ENCODE peak calls at places on chromosomes 2 and 18, in six cellular contexts. R is foreskin fibroblast, X is HFF-Myc, C is body of pancreas, T is heart left ventricle, H is retinal pigment epithelial cell. J is an unnamed sample.

GRCh38 chr2:209878701-209879100 is 107.1 kb downstream of the UNC80 start:
- DNase-seq in R (no peak), H (no peak), T (no peak), X (no peak), C (no peak), J (no peak)

GRCh38 chr2:120768112-120769048 is 32.7 kb downstream of the GLI2 start:
- DNase-seq in X (no peak), R (no peak), H (no peak), T (no peak), C (no peak), J (no peak)

GRCh38 chr2:230713331-230714121 is 884 bp downstream of the CAB39 start:
- DNase-seq in H (no peak), R (peak), X (no peak), T (peak), C (peak), J (no peak)

GRCh38 chr2:163877316-163877715 is 141.5 kb upstream of the FIGN start:
- DNase-seq in R (no peak), X (no peak), C (no peak), H (peak), T (no peak), J (no peak)

GRCh38 chr2:71668326-71669057 is 215.1 kb downstream of the DYSF start:
- DNase-seq in T (no peak), H (no peak), C (no peak), R (no peak), X (no peak), J (no peak)

GRCh38 chr2:67015681-67016080 is 381.5 kb upstream of the ETAA1 start:
- DNase-seq in C (no peak), X (no peak), T (no peak), R (no peak), H (no peak), J (no peak)

GRCh38 chr2:227376911-227377396 is 2.2 kb downstream of the TM4SF20 start:
- DNase-seq in R (peak), H (peak), T (no peak), X (no peak), C (no peak), J (no peak)

GRCh38 chr2:150625300-150625699 is 137.8 kb upstream of the RND3 start:
- DNase-seq in X (no peak), H (no peak), R (peak), C (no peak), T (no peak), J (no peak)

GRCh38 chr18:12034241-12035100 is 53.2 kb downstream of the IMPA2 start:
- DNase-seq in H (no peak), C (no peak), X (no peak), T (peak), R (no peak), J (no peak)

GRCh38 chr2:22056621-22057132 is 932.9 kb downstream of the TDRD15 start:
- DNase-seq in X (no peak), H (no peak), C (no peak), T (no peak), R (no peak), J (no peak)
- TF ChIP-seq CTCF in X (no peak), H (no peak), C (no peak), T (no peak), R (no peak), J (no peak)

DNA sequence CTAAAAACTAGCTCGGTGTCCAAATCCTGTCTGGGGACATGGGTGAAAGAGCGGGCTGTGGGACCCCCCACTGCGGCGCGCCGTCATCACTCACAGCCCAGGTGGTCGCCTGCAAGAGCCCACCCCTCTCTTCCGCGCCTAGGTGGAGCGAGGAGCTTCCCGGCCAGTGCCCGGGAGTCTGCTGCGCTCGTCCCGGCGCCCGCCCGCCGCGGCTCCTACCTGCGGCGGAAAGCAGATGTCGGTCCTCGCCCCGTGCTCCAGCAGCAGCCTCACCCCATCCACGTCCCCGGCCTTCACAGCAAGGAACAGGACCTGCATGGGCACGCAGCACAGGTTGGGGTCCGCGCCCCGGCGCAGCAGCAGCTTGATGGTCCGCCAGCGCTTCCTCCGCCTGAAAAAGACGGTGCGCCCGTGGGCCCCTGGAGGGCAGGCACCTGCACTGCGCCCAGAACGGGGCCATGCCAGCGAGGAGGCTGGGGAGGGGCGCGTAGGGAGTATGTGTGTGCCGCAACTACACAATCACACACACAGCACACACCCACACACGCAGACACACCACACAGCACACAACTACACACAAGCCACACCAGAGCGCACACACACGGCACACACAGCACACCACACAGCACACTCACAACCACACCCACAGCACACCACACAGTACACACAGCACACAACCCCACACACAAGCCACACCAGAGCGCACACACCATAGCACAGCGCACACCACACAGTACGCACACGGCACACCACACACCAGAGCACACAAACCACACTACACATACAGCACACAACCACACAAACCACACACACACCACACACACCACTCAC is 37.4 kb downstream of the ANKMY1 start:
- DNase-seq in X (no peak), R (peak), T (no peak), C (no peak), H (no peak), J (no peak)
- TF ChIP-seq CTCF in X (no peak), R (no peak), T (no peak), C (no peak), H (no peak), J (no peak)

GRCh38 chr2:24971300-24971549 is 530 bp downstream of the DNAJC27 start:
- DNase-seq in C (no peak), T (no peak), X (no peak), R (no peak), H (no peak), J (no peak)

GRCh38 chr2:24970483-24971299 is 1.1 kb downstream of the DNAJC27 start:
- DNase-seq in H (no peak), T (no peak), X (no peak), C (no peak), R (peak), J (no peak)

GRCh38 chr2:24971550-24972314 is at the start of gene DNAJC27:
- DNase-seq in C (peak), H (peak), T (peak), X (peak), R (peak), J (peak)

GRCh38 chr2:24973812-24974211 is 2.1 kb upstream of the DNAJC27 start:
- DNase-seq in T (no peak), R (no peak), H (no peak), X (no peak), C (no peak), J (no peak)

DNA sequence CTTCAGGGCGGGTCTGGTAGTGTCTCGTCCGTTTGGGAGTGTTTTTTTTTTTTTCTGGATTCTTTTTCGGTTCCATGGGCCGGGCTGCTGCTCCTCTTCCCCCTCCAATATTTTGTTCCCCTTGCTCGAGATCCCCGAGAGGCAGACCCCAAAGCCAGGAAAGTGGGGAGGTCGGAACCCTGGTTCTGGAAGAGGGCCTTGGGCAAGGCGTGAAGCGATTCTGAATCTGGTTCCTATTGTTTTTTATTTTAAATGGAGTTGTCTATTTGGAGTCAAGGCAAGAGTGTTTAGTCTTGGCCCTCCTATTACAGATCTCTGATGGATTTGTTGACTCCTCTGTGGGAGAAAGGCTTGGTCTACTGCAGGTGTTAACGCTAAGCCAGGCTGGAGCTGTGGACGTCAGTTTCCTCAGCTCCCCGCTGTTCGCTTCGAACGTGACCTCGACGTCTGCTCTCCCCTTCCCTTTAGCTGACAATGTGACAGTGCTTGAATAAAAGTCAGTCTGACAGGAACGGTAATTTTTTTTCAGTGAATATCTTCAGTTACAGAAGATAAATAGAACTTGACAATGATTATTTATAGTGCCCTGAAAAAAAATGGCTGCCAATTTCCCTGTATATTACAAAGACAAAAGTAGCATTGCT is 682 bp upstream of the DNAJC27 start:
- DNase-seq in H (no peak), C (peak), R (peak), X (no peak), T (peak), J (no peak)
- TF ChIP-seq CTCF in H (no peak), C (no peak), R (no peak), X (no peak), T (no peak), J (no peak)

GRCh38 chr2:118764855-118765254 is 82.6 kb downstream of the EN1 start:
- DNase-seq in X (no peak), T (no peak), R (no peak), C (no peak), H (no peak), J (no peak)

GRCh38 chr2:118761791-118762190 is 85.7 kb downstream of the EN1 start:
- DNase-seq in C (no peak), R (no peak), T (no peak), H (no peak), X (no peak), J (no peak)

DNA sequence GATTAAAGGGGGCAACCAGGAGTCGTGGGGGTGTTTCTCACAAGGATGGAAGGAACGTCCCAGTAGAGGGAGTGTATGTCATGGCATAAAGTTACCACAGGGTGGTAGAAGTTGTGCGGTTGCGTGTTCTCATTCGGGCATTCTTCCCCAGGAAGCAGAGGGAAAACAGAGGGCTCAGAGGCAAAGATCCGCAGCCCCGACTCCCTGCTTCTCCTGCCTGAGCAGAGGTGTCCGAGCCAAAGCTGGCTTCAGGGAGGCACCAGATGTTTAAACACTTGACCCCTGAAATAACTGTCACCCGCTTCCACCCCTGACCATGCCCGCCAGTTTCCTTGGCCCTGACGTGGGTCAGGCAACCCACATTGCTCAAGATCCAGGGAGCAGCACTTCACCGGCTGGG is 83.7 kb downstream of the EN1 start:
- DNase-seq in T (no peak), C (no peak), X (no peak), H (no peak), R (peak), J (no peak)
- TF ChIP-seq CTCF in T (no peak), C (no peak), X (no peak), H (peak), R (peak), J (peak)

GRCh38 chr2:128717758-128718710 is 399.4 kb upstream of the HS6ST1 start:
- DNase-seq in H (no peak), C (no peak), T (no peak), R (no peak), X (no peak), J (no peak)

GRCh38 chr2:128715360-128715759 is 396.7 kb upstream of the HS6ST1 start:
- DNase-seq in H (no peak), T (no peak), X (no peak), C (no peak), R (no peak), J (no peak)

GRCh38 chr2:128714285-128714684 is 395.6 kb upstream of the HS6ST1 start:
- DNase-seq in X (no peak), C (no peak), R (no peak), T (peak), H (no peak), J (no peak)

GRCh38 chr2:128716371-128716770 is 397.7 kb upstream of the HS6ST1 start:
- DNase-seq in T (no peak), C (no peak), X (no peak), R (no peak), H (no peak), J (no peak)

GRCh38 chr2:128714861-128715312 is 396.2 kb upstream of the HS6ST1 start:
- DNase-seq in C (no peak), H (no peak), T (no peak), R (no peak), X (no peak), J (no peak)
- TF ChIP-seq CTCF in C (no peak), H (no peak), T (no peak), R (no peak), X (peak), J (no peak)

DNA sequence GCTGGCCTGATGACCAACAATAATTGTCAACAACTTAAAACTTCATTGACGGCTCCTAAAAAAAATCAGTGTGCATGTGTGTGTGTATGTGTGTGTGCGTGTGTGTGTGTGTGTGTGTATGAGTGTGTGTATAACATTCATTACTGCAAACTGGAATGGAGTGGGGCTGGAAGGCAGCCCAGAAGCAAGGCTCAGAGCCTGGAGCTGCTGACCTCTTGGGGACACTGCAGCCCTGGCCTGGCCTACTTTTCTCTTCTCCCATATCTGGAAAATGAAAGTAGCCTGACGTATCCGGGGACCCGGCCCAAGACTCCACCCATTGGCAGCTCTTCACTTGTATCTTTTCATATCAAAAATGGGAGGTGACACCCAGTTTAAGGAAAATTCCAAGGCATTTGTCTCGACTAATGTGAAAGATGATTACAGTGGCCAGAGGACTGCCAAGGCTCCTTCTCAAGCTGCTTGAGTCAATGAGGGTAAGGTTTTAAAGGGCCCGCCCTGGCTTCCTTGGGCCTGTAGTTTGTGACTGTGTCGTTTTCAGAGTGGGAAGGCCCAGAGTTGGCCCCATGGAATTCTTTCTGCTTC is 72.4 kb upstream of the IL1R1 start:
- DNase-seq in X (no peak), C (peak), T (peak), H (no peak), R (peak), J (peak)
- TF ChIP-seq CTCF in X (no peak), C (no peak), T (no peak), H (no peak), R (no peak), J (peak)

DNA sequence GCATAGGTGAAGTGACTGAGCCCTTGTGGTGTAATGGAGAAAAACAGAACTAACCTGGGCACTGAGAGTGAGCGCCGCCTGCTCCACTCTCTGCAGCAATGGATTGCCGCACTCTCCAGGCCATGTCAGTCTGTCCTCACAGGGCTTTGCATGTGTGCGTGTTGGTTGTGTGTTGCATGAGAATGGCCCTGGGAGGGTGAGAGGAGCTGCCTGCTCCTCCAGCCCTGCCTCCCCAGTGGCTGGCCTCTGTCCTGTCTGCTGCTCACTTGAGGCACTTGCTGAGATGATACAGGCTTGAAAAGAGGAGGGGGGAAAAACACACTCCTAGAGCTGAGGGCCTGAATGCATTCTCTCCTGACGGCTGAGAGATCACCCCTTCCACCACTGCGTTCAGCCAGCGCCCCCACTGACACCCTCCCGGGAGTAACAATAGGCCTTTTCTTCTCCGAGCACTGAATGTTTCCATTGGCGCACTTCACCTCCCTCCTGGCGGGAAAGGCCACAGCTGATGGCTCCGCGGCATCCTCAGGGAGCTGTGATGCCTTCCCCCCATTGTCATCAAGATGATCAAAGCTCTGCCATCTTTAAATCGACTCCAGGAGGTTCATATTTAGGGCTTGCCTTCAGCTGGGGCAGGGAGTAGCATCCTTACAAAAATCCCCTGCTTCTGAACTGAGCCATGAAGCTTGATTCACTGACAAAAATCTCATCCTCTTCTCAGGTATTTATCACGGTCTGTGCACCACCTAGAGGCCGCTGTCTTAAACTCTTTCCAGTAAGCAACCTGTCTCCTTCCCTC is 49.9 kb upstream of the DAPL1 start:
- DNase-seq in H (no peak), X (no peak), R (peak), C (peak), T (peak), J (peak)
- TF ChIP-seq CTCF in H (peak), X (peak), R (peak), C (no peak), T (peak), J (peak)

DNA sequence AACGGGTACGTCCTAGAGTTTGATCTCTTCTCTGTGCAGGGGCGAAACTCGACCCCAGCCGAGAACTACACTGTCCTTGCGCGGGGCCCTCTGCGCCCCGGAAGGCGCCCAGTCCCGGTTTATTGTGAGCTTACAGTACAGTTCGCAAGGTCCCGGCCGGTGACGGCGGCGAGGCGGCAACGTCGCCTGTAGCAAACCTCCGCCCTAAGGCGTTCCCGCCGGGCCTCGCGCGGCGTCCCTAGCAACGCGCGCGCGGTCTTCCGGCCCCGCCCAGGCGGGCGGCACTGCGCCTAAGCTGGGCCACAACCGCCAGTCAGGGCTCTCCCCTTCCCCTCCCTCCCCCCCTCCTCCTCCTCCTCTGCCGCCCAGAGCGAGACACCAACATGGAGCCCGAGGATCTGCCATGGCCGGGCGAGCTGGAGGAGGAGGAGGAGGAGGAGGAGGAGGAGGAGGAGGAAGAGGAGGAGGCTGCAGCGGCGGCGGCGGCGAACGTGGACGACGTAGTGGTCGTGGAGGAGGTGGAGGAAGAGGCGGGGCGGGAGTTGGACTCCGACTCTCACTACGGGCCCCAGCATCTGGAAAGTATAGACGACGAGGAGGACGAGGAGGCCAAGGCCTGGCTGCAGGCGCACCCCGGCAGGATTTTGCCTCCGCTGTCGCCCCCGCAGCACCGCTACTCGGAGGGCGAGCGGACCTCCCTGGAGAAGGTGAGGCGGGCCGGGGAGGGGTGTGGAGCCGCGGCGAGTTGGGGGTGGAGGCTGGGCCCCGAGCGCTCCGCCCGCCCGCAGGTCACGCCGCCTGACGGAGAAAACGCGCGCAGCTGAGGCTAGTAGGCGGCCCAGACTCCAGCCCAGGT is at the start of gene ALMS1:
- DNase-seq in R (peak), C (peak), T (peak), X (peak), H (peak), J (peak)
- TF ChIP-seq CTCF in R (peak), C (no peak), T (peak), X (no peak), H (peak), J (peak)

GRCh38 chr2:177448031-177448430 is 55.5 kb downstream of the AGPS start:
- DNase-seq in C (no peak), T (no peak), X (no peak), R (no peak), H (no peak), J (no peak)

GRCh38 chr2:177445223-177445622 is 52.6 kb downstream of the AGPS start:
- DNase-seq in H (no peak), X (no peak), T (no peak), R (no peak), C (no peak), J (no peak)

DNA sequence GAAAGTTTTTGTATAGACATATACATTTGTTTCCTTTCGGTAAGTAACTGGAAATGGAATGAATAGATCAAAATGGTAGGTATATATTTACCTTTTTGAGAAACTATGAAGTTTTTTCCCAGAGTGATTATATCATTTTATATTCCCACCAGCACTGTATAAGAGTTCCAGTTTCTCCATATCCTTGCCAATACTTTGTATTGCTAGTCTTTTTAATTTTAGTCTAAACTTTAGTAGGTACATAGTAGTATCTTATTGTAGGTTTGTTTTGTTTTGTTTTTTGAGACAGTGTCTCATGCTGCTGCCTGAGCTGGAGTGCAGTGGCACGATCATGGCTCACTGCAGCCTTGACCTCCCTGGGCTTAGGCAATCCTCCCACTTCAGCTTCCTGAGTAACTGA is 56.6 kb downstream of the AGPS start:
- DNase-seq in C (no peak), H (no peak), T (no peak), R (no peak), X (no peak), J (no peak)
- TF ChIP-seq CTCF in C (no peak), H (no peak), T (no peak), R (no peak), X (no peak), J (no peak)

J was measured in AG09319.